ENCODE peak calls at places on chromosomes 6 and 20, in six cellular contexts. X is aorta; K is tibial artery; W is neural progenitor cell; E is CD4-positive, alpha-beta memory T cell; B is DND-41. D is an unnamed sample.

GRCh38 chr20:5864873-5865582 is 85.3 kb downstream of the TRMT6 start:
- DNase-seq in K (no peak), W (no peak), E (peak; percentile 60), B (no peak), X (no peak), D (no peak)

GRCh38 chr6:149938571-149939462 is 3.0 kb upstream of the ULBP2 start:
- DNase-seq in E (peak; percentile 87), W (no peak), K (peak; percentile 63), X (no peak), B (no peak), D (no peak)

GRCh38 chr6:47700051-47700450 is 1.7 kb downstream of the ADGRF4 start:
- DNase-seq in W (no peak), E (no peak), X (no peak), K (no peak), B (no peak), D (no peak)

GRCh38 chr6:35804996-35805736 is at the start of gene LHFPL5:
- DNase-seq in X (peak; percentile 80), B (peak; percentile 75), E (no peak), K (no peak), W (peak; percentile 92), D (peak; percentile 61)

GRCh38 chr6:33191383-33192104 is 723 bp downstream of the COL11A2 start:
- DNase-seq in B (no peak), W (peak; percentile 54), E (peak; percentile 29), X (no peak), K (no peak), D (no peak)

GRCh38 chr6:125110056-125110455 is 43.5 kb upstream of the TPD52L1 start:
- DNase-seq in X (no peak), W (no peak), E (no peak), B (no peak), K (no peak), D (no peak)

GRCh38 chr20:44615169-44615791 is 32.9 kb downstream of the PKIG start:
- DNase-seq in W (no peak), K (no peak), E (no peak), X (peak; percentile 73), B (peak; percentile 60), D (no peak)

GRCh38 chr6:169188051-169188863 is 65.4 kb downstream of the THBS2 start:
- DNase-seq in K (no peak), E (no peak), B (peak; percentile 12), W (no peak), X (no peak), D (no peak)

GRCh38 chr6:141587482-141588266 is 545.1 kb upstream of the GJE1 start:
- DNase-seq in E (no peak), W (no peak), K (no peak), X (no peak), B (no peak), D (no peak)

GRCh38 chr6:14441371-14441781 is 323.8 kb downstream of the CD83 start:
- DNase-seq in B (no peak), K (no peak), W (peak; percentile 87), E (no peak), X (no peak), D (no peak)

GRCh38 chr6:139841794-139842215 is 467.4 kb upstream of the CITED2 start:
- DNase-seq in K (no peak), B (no peak), E (no peak), X (no peak), W (no peak), D (no peak)

GRCh38 chr6:118936304-118936703 is 1.3 kb upstream of the MCM9 start:
- DNase-seq in X (no peak), B (no peak), K (no peak), W (no peak), E (no peak), D (no peak)

GRCh38 chr6:165877773-165878172 is 214.7 kb upstream of the PDE10A start:
- DNase-seq in E (no peak), X (no peak), K (no peak), W (no peak), B (no peak), D (no peak)

GRCh38 chr6:69865126-69865525 is 1.2 kb upstream of the COL19A1 start:
- DNase-seq in B (no peak), E (no peak), X (no peak), W (no peak), K (no peak), D (no peak)

GRCh38 chr20:21640556-21640955 is 64.9 kb upstream of the PAX1 start:
- DNase-seq in W (peak; percentile 64), E (no peak), X (no peak), K (no peak), B (peak; percentile 11), D (no peak)

GRCh38 chr20:32354592-32355416 is 3.3 kb upstream of the ASXL1 start:
- DNase-seq in E (no peak), K (no peak), W (no peak), X (no peak), B (no peak), D (no peak)

GRCh38 chr6:36634317-36634716 is 40.2 kb downstream of the SRSF3 start:
- DNase-seq in X (no peak), W (no peak), E (no peak), K (no peak), B (no peak), D (peak; percentile 1)

GRCh38 chr6:35258336-35258735 is 1.2 kb upstream of the ZNF76 start:
- DNase-seq in W (peak; percentile 15), K (no peak), X (no peak), B (no peak), E (no peak), D (no peak)

GRCh38 chr6:125323376-125323775 is 21.6 kb upstream of the HDDC2 start:
- DNase-seq in E (no peak), X (no peak), K (no peak), B (no peak), W (no peak), D (no peak)

GRCh38 chr6:149443411-149444181 is 41.2 kb downstream of the ZC3H12D start:
- DNase-seq in K (no peak), X (peak; percentile 52), W (no peak), E (no peak), B (no peak), D (no peak)

GRCh38 chr6:142013875-142014495 is 118.7 kb upstream of the GJE1 start:
- DNase-seq in E (no peak), B (no peak), X (no peak), W (peak; percentile 13), K (no peak), D (no peak)

GRCh38 chr20:49951160-49951559 is 15.0 kb downstream of the RNF114 start:
- DNase-seq in X (no peak), K (no peak), W (no peak), E (no peak), B (no peak), D (no peak)

GRCh38 chr6:16799279-16800193 is 38.3 kb upstream of the ATXN1 start:
- DNase-seq in K (no peak), X (no peak), B (no peak), W (no peak), E (no peak), D (no peak)

GRCh38 chr20:20837574-20838021 is 125.2 kb upstream of the RALGAPA2 start:
- DNase-seq in K (no peak), W (peak; percentile 77), B (peak; percentile 41), X (peak; percentile 81), E (no peak), D (peak; percentile 45)

GRCh38 chr6:133202610-133203343 is 38.4 kb upstream of the EYA4 start:
- DNase-seq in W (no peak), E (no peak), X (no peak), B (no peak), K (no peak), D (no peak)

GRCh38 chr20:38982291-38982690 is 20.1 kb downstream of the DHX35 start:
- DNase-seq in X (no peak), E (no peak), B (no peak), K (no peak), W (no peak), D (no peak)

GRCh38 chr20:37397076-37397953 is 51.4 kb downstream of the SRC start:
- DNase-seq in K (no peak), E (peak; percentile 11), B (no peak), X (no peak), W (peak; percentile 61), D (no peak)
- H3K4me1 ChIP-seq in K (no peaks in the 10 kb centered on the region), E (no peaks in the 10 kb centered on the region), B (no peaks in the 10 kb centered on the region), X (no peaks in the 10 kb centered on the region), W (peaks cover 37% of the 10 kb centered on the region), D (no peaks in the 10 kb centered on the region)

DNA sequence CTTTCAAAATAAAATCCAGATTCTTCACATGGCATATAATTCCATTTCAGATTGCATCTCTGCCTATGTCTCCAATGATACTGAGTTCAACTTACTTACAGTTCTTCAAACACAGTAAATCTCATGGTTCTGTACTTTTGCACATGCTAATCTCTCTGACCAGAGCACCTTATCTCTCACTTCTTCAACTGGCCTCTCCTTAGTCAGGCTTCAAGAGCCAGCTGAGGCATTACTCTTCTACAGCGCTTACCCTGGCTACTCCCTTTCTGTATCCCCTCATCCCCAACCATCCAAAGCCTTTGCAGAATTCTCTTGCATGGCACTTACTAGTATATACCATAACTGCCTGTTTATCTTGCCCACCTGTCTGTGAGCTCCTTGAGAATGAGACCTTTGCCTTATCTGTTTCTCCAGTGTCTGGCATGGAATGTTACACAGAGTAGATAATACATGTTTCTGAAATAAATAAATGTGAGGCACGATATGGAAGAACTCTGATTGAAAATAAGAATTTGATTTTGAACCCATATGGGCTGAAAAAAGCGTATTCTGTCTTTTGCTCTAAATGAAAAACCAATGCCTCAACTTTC is 49.1 kb downstream of the SESN1 start:
- DNase-seq in E (no peak), W (no peak), K (no peak), X (no peak), B (no peak), D (no peak)
- H3K4me1 ChIP-seq in E (peaks cover 10% of the 10 kb centered on the region), W (peaks cover 5% of the 10 kb centered on the region), K (no peaks in the 10 kb centered on the region), X (no peaks in the 10 kb centered on the region), B (no peaks in the 10 kb centered on the region), D (no peaks in the 10 kb centered on the region)

GRCh38 chr6:43505718-43506117 is 4.4 kb downstream of the LRRC73 start:
- DNase-seq in W (peak; percentile 36), B (no peak), K (peak; percentile 55), E (no peak), X (no peak), D (no peak)

GRCh38 chr6:43508481-43509141 is 1.5 kb downstream of the LRRC73 start:
- DNase-seq in E (no peak), W (no peak), X (no peak), K (no peak), B (no peak), D (no peak)

GRCh38 chr6:43506667-43507471 is 3.3 kb downstream of the LRRC73 start:
- DNase-seq in E (peak; percentile 77), B (peak; percentile 79), W (peak; percentile 82), K (peak; percentile 86), X (peak; percentile 90), D (peak; percentile 79)

GRCh38 chr6:43504756-43505593 is 5.2 kb downstream of the LRRC73 start:
- DNase-seq in B (no peak), W (no peak), X (no peak), E (no peak), K (no peak), D (no peak)

DNA sequence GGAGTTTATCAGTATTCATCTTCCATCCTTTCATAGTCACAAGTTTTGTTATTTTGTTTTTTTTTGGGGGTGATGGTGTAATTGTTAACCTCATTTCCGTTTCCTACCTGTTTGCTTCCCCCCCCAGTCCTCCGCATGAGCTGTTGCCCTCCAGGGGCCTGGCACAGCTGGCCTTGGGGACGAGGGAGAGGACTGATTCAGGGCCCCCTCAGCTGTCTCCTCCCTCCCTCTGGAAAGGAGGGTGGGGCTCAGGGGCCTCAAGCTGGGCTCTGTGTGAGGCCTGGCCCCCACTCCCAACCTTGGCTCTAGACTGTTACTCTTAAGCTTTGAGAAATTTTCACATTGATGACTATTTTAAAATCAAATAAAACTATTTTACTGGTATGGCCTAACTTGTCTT is 4.0 kb downstream of the LRRC73 start:
- DNase-seq in E (no peak), K (peak; percentile 57), B (no peak), X (no peak), W (no peak), D (no peak)
- H3K4me1 ChIP-seq in E (peaks cover 17% of the 10 kb centered on the region), K (peaks cover 18% of the 10 kb centered on the region), B (no peaks in the 10 kb centered on the region), X (no peaks in the 10 kb centered on the region), W (no peaks in the 10 kb centered on the region), D (peaks cover 14% of the 10 kb centered on the region)

GRCh38 chr6:106516629-106517028 is 112.7 kb downstream of the RTN4IP1 start:
- DNase-seq in K (no peak), W (no peak), X (no peak), B (no peak), E (no peak), D (no peak)
- H3K4me1 ChIP-seq in K (peaks cover 5% of the 10 kb centered on the region), W (peaks cover 4% of the 10 kb centered on the region), X (no peaks in the 10 kb centered on the region), B (peaks cover 94% of the 10 kb centered on the region), E (peaks cover 66% of the 10 kb centered on the region), D (no peaks in the 10 kb centered on the region)

D was measured in right lobe of liver.